ENCODE peak calls at places on chromosomes 11 and 22, in five cellular contexts. X, P, I, Z and B are unnamed samples.
A peak's percentile ranks its signal among the peaks of the same experiment; 100 is the strongest.

GRCh38 chr22:49364398-49364797 is 463.3 kb downstream of the BRD1 start:
- DNase-seq in Z (no peak), P (no peak), I (no peak), X (no peak), B (no peak)

GRCh38 chr11:22792497-22792896 is 37.1 kb downstream of the SVIP start:
- DNase-seq in P (peak; percentile 43), Z (no peak), X (no peak), I (no peak), B (no peak)

GRCh38 chr22:24189249-24190158 is 8.2 kb downstream of the SUSD2 start:
- DNase-seq in P (peak; percentile 72), Z (peak; percentile 90), I (no peak), X (peak; percentile 76), B (peak; percentile 67)

GRCh38 chr11:32809313-32809712 is 14.9 kb upstream of the CCDC73 start:
- DNase-seq in I (peak; percentile 56), X (peak; percentile 79), P (peak; percentile 91), Z (peak; percentile 79), B (peak; percentile 71)

GRCh38 chr22:46027219-46028068 is 50.5 kb upstream of the WNT7B start:
- DNase-seq in Z (peak; percentile 86), I (no peak), P (no peak), X (peak; percentile 68), B (no peak)

GRCh38 chr11:61325649-61326414 is 7.1 kb downstream of the DDB1 start:
- DNase-seq in X (no peak), Z (no peak), I (no peak), P (peak; percentile 87), B (no peak)

GRCh38 chr11:68593441-68593840 is 90.9 kb upstream of the GAL start:
- DNase-seq in I (no peak), Z (no peak), P (no peak), X (no peak), B (no peak)

GRCh38 chr22:40485813-40486610 is 115.6 kb downstream of the SGSM3 start:
- DNase-seq in P (peak; percentile 49), X (no peak), Z (no peak), I (peak; percentile 64), B (no peak)

GRCh38 chr11:57315491-57315890 is 9.3 kb downstream of the TNKS1BP1 start:
- DNase-seq in X (peak; percentile 36), I (no peak), P (peak; percentile 82), Z (peak; percentile 78), B (no peak)

GRCh38 chr22:38873469-38874411 is 1.7 kb upstream of the CBX6 start:
- DNase-seq in P (no peak), X (no peak), Z (no peak), I (no peak), B (no peak)

DNA sequence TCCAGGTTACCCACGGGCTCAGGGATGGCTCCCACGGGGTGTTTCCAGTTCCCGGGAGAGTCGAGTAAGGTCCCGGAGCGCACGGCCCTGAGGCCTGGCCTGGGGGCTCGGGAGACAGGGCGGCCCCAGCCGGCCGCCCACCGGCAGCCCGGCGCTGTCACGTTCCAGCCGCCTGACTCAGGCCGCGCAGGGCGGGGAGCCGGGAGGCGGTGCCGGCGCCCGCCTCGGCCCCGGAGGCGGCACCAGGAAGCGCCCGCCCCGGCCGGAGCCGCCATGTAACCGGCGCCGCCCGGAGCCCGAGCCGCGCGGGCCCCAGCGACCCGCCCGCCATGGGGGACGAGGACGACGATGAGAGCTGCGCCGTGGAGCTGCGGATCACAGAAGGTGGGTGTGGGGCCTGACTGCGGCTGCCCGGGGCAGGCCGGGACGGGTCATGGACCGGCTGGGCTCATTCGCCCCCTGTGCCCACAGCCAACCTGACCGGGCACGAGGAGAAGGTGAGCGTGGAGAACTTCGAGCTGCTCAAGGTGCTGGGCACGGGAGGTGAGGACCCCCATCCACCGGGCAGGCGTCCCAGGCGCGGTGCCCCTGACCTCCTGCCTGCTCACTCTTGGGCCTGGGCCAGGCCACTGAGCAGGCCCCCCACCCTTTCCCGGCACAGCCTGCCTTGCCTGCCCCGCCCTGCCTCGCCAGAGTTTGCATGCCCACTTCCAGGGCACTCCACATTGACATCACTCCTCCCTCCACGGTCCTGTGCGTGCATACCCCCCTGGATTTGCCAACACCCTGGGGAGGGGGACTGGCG is at the start of gene RPS6KA4:
- DNase-seq in Z (peak; percentile 92), X (peak; percentile 69), P (peak; percentile 64), I (no peak), B (peak; percentile 72)
- TF ChIP-seq CTCF in Z (no peak), X (no peak), P (no peak), I (no peak), B (no peak)

GRCh38 chr11:7851391-7851790 is 54.6 kb upstream of the OR5P2 start:
- DNase-seq in Z (no peak), I (no peak), X (no peak), P (no peak), B (no peak)
- TF ChIP-seq CTCF in Z (no peak), I (no peak), X (no peak), P (no peak), B (no peak)

GRCh38 chr11:19734171-19734570 is 21.5 kb downstream of the NAV2 start:
- DNase-seq in X (no peak), I (no peak), Z (no peak), P (no peak), B (no peak)

GRCh38 chr11:19736831-19737230 is 24.2 kb downstream of the NAV2 start:
- DNase-seq in P (no peak), Z (no peak), I (no peak), X (no peak), B (no peak)

GRCh38 chr11:19738124-19738523 is 25.5 kb downstream of the NAV2 start:
- DNase-seq in P (no peak), Z (no peak), I (no peak), X (no peak), B (no peak)

GRCh38 chr11:19737575-19737974 is 24.9 kb downstream of the NAV2 start:
- DNase-seq in X (no peak), Z (no peak), I (no peak), P (no peak), B (no peak)

GRCh38 chr11:19735512-19735911 is 22.9 kb downstream of the NAV2 start:
- DNase-seq in P (peak; percentile 79), X (no peak), I (no peak), Z (no peak), B (no peak)
- TF ChIP-seq CTCF in P (peak; percentile 73), X (no peak), I (peak; percentile 33), Z (no peak), B (no peak)

GRCh38 chr11:123302751-123303195 is 107.7 kb upstream of the CLMP start:
- DNase-seq in I (peak; percentile 5), X (no peak), Z (no peak), P (peak; percentile 55), B (no peak)
- TF ChIP-seq CTCF in I (no peak), X (no peak), Z (no peak), P (peak; percentile 26), B (no peak)

DNA sequence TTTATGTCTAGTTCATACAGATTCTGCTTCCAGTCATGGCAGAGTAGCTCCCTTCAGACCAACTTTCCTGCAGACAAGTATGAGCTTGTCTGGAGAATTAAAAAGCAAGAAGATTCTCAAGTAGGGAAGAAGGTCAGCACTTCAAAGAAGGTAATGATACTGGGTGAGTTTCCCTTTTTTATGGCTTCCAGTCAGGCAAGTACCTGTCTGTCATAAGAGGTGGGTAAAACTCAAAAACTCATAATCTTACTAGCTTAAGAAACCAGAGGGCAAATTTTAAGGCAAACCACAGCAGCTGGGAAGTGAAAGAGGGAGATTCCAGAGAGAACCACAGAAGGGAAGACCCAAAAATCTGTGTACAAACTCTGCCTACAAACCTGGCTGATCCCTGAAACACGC is 54.2 kb downstream of the DENND5A start:
- DNase-seq in I (no peak), X (no peak), P (peak; percentile 59), Z (no peak), B (no peak)
- TF ChIP-seq CTCF in I (no peak), X (no peak), P (no peak), Z (no peak), B (no peak)

GRCh38 chr11:46305295-46305694 is 27.8 kb downstream of the CREB3L1 start:
- DNase-seq in I (no peak), P (peak; percentile 69), X (no peak), Z (no peak), B (no peak)
- TF ChIP-seq CTCF in I (peak; percentile 33), P (peak; percentile 55), X (no peak), Z (no peak), B (no peak)